ENCODE peak calls at places on chromosomes 7 and 10, in six cellular contexts. E is endothelial cell, J is SK-N-SH, Q is WERI-Rb-1, I is fibroblast of pulmonary artery, Z is foreskin fibroblast. C is an unnamed sample.

GRCh38 chr10:42876476-42876875 is 93.9 kb downstream of the BMS1 start:
- DNase-seq in Q (no peak), E (no peak), I (no peak), Z (no peak), J (no peak), C (no peak)

GRCh38 chr10:132961-133898 is 2.0 kb upstream of the ZMYND11 start:
- DNase-seq in Z (peak), Q (no peak), J (no peak), I (peak), E (no peak), C (no peak)

GRCh38 chr7:39948375-39948774 is 1.7 kb upstream of the CDK13 start:
- DNase-seq in J (peak), I (no peak), Z (peak), E (no peak), Q (peak), C (no peak)

GRCh38 chr10:110171032-110171431 is 36.4 kb upstream of the MXI1 start:
- DNase-seq in Z (no peak), J (no peak), E (no peak), Q (no peak), I (no peak), C (no peak)

GRCh38 chr10:44965651-44966097 is 6.1 kb downstream of the RASSF4 start:
- DNase-seq in Q (no peak), I (no peak), Z (no peak), J (no peak), E (no peak), C (peak)

GRCh38 chr7:36597099-36597773 is 127.1 kb downstream of the AOAH start:
- DNase-seq in I (no peak), J (no peak), Z (peak), Q (no peak), E (no peak), C (no peak)

GRCh38 chr7:111647881-111648280 is 85.6 kb upstream of the IMMP2L start:
- DNase-seq in E (no peak), I (no peak), Q (no peak), J (no peak), Z (peak), C (no peak)

GRCh38 chr7:66503551-66504031 is 125.1 kb upstream of the KCTD7 start:
- DNase-seq in J (no peak), Z (no peak), I (no peak), E (no peak), Q (no peak), C (no peak)

GRCh38 chr10:78328592-78329404 is 295.1 kb downstream of the RPS24 start:
- DNase-seq in Z (no peak), Q (no peak), I (no peak), E (no peak), J (no peak), C (no peak)

GRCh38 chr10:12041766-12042408 is 722 bp downstream of the UPF2 start:
- DNase-seq in I (peak), Q (no peak), Z (peak), J (no peak), E (peak), C (no peak)

GRCh38 chr10:120403109-120403508 is 53.9 kb upstream of the PLPP4 start:
- DNase-seq in I (no peak), J (no peak), E (no peak), Q (no peak), Z (no peak), C (no peak)

GRCh38 chr10:96758423-96758822 is 38.1 kb upstream of the PIK3AP1 start:
- DNase-seq in E (no peak), I (no peak), Z (no peak), J (no peak), Q (no peak), C (no peak)

GRCh38 chr10:15433850-15434537 is 62.9 kb upstream of the FAM171A1 start:
- DNase-seq in J (peak), Z (peak), E (peak), I (peak), Q (no peak), C (no peak)

GRCh38 chr10:19654576-19654975 is 161.7 kb upstream of the PLXDC2 start:
- DNase-seq in J (no peak), Q (no peak), Z (peak), E (no peak), I (peak), C (no peak)

GRCh38 chr10:18533921-18534320 is 117.5 kb downstream of the NSUN6 start:
- DNase-seq in Q (no peak), Z (no peak), I (no peak), E (no peak), J (no peak), C (no peak)

GRCh38 chr10:133405844-133406527 is 12.0 kb downstream of the MTG1 start:
- DNase-seq in E (no peak), J (no peak), Z (peak), Q (no peak), I (no peak), C (no peak)

GRCh38 chr7:44273681-44274622 is 51.4 kb downstream of the CAMK2B start:
- DNase-seq in J (no peak), I (no peak), E (no peak), Q (peak), Z (no peak), C (no peak)

GRCh38 chr7:119515214-119515613 is 757.8 kb upstream of the KCND2 start:
- DNase-seq in Q (no peak), E (no peak), Z (no peak), J (no peak), I (no peak), C (no peak)

GRCh38 chr7:123798527-123799188 is 46.3 kb upstream of the HYAL4 start:
- DNase-seq in Q (no peak), J (no peak), I (no peak), Z (peak), E (no peak), C (no peak)

GRCh38 chr10:103145046-103145445 is 48.0 kb downstream of the NT5C2 start:
- DNase-seq in Z (peak), E (no peak), Q (no peak), I (peak), J (no peak), C (no peak)

GRCh38 chr10:53841746-53842145 is 959.3 kb downstream of the PCDH15 start:
- DNase-seq in Z (no peak), J (no peak), I (no peak), E (no peak), Q (no peak), C (no peak)

GRCh38 chr7:73354196-73354595 is 26.2 kb downstream of the FKBP6 start:
- DNase-seq in Q (no peak), J (no peak), I (no peak), Z (no peak), E (no peak), C (no peak)

GRCh38 chr10:71965623-71966022 is 1.4 kb downstream of the CHST3 start:
- DNase-seq in J (peak), E (no peak), I (no peak), Z (peak), Q (no peak), C (no peak)

DNA sequence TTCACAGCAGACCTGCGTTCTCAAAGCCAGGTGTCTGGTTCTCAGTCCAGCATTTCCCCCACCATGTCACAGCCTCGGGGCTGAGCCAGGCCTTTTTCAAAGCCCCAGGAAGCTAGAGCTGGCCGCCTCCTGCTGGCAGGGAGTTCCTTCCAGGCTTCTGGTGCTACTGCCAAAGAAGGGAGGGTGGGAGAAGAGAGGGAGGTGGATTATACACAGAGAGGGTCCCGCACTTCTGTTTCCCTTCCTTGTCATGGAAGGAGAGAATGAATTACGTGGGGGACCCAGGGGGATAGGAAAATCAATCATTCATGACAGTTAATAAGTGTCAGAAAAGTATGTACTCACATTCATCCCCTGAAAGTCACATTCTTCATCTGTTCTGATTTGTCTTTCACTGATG is 600 bp upstream of the LGI1 start:
- DNase-seq in E (peak), Z (no peak), Q (peak), J (no peak), I (no peak), C (no peak)
- TF ChIP-seq CTCF in E (no peak), Z (no peak), Q (no peak), J (no peak), I (no peak), C (no peak)

GRCh38 chr7:26584964-26585650 is 279.3 kb downstream of the SKAP2 start:
- DNase-seq in Q (no peak), J (no peak), E (no peak), I (no peak), Z (no peak), C (no peak)
- TF ChIP-seq CTCF in Q (no peak), J (no peak), E (no peak), I (no peak), Z (no peak), C (no peak)

GRCh38 chr10:113126506-113127192 is 176.6 kb downstream of the TCF7L2 start:
- DNase-seq in J (peak), I (peak), Q (peak), E (peak), Z (peak), C (no peak)
- TF ChIP-seq CTCF in J (peak), I (peak), Q (peak), E (peak), Z (no peak), C (peak)

GRCh38 chr10:69885379-69886156 is 83.9 kb downstream of the COL13A1 start:
- DNase-seq in Q (no peak), I (peak), E (no peak), Z (peak), J (peak), C (no peak)
- TF ChIP-seq CTCF in Q (peak), I (peak), E (peak), Z (peak), J (peak), C (no peak)

GRCh38 chr7:3159039-3159438 is 115.4 kb upstream of the CARD11 start:
- DNase-seq in Z (no peak), Q (no peak), J (no peak), E (no peak), I (no peak), C (no peak)

GRCh38 chr7:3164363-3164762 is 120.7 kb upstream of the CARD11 start:
- DNase-seq in Z (no peak), I (no peak), J (no peak), E (no peak), Q (no peak), C (no peak)

GRCh38 chr7:3159445-3159844 is 115.8 kb upstream of the CARD11 start:
- DNase-seq in I (no peak), Q (no peak), E (no peak), Z (no peak), J (no peak), C (no peak)

GRCh38 chr7:3165681-3166580 is 122.3 kb upstream of the CARD11 start:
- DNase-seq in Z (no peak), Q (no peak), E (no peak), I (no peak), J (no peak), C (no peak)

DNA sequence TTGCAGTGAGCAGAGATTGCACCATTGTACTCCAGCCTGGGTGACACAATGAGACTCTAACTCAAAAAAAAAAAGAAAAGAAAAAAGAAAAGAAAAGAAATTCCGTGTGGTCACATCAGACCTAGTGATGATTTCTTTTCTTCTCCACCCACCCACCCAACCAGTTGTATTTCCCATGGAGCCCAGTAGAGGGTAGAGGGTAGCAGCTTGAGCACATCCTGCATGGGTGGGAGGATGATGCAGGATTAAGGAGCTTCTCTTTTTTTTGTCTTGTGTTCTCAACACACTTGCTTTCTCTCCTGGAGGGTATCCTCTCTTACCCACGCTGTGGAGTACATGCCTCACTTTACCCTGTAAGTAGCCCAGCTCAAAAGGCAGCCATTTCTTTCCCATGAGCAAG is 118.6 kb upstream of the CARD11 start:
- DNase-seq in J (peak), I (peak), E (no peak), Z (no peak), Q (peak), C (no peak)
- TF ChIP-seq CTCF in J (no peak), I (peak), E (no peak), Z (no peak), Q (peak), C (no peak)

DNA sequence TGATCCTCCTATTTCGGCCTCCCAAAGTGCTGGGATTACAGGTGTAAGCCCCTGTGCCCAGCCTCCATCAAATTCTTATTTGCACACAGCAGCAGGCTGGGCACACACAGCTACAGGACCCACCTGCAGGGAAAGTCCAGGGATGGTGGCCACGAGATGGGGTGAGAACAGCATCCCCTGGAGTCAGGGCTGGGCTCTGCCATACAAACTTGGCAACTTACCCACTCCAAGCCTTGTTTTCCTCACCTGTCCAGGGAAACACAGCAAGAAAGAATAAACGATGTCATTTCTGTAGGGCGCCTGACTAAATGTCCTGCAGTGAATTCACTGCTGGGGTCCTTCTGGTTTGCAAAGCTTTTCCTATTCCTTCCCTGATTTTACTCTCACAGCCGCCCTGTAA is 5.5 kb downstream of the MYH16 start:
- DNase-seq in Q (no peak), Z (no peak), I (no peak), J (no peak), E (no peak), C (no peak)
- TF ChIP-seq CTCF in Q (peak), Z (no peak), I (no peak), J (no peak), E (no peak), C (no peak)

GRCh38 chr7:80133361-80134104 is 1.1 kb upstream of the GNAI1 start:
- DNase-seq in I (peak), Z (peak), J (no peak), Q (no peak), E (peak), C (no peak)
- TF ChIP-seq CTCF in I (peak), Z (no peak), J (peak), Q (no peak), E (no peak), C (no peak)